ENCODE peak calls at places on chromosomes 3 and 15, in nine cellular contexts. One of them, this sample, is unnamed.

GRCh38 chr3:189304465-189305341 is 132.9 kb downstream of the TPRG1 start:
- DNase-seq in amniotic epithelial cell: peak
- DNase-seq in anterior cingulate cortex: no peak
- DNase-seq in activated CD4-positive, alpha-beta T cell treated with anti-CD3 and anti-CD28 coated beads, Interleukin-2, amount 50 U/mL, for 1 hour: no peak
- DNase-seq in HFFc6: no peak
- DNase-seq in aorta: peak
- DNase-seq in prostate gland: peak
- DNase-seq in caudate nucleus: no peak
- DNase-seq in SK-MEL-5: no peak
- DNase-seq in this sample: peak

GRCh38 chr3:175421897-175422296 is 562.8 kb downstream of the NAALADL2 start:
- DNase-seq in prostate gland: no peak
- DNase-seq in anterior cingulate cortex: no peak
- DNase-seq in HFFc6: peak
- DNase-seq in activated CD4-positive, alpha-beta T cell treated with anti-CD3 and anti-CD28 coated beads, Interleukin-2, amount 50 U/mL, for 1 hour: no peak
- DNase-seq in SK-MEL-5: no peak
- DNase-seq in caudate nucleus: no peak
- DNase-seq in amniotic epithelial cell: no peak
- DNase-seq in aorta: no peak
- DNase-seq in this sample: no peak

GRCh38 chr3:137866933-137867332 is 102.8 kb downstream of the SOX14 start:
- DNase-seq in prostate gland: no peak
- DNase-seq in SK-MEL-5: no peak
- DNase-seq in aorta: no peak
- DNase-seq in amniotic epithelial cell: no peak
- DNase-seq in anterior cingulate cortex: no peak
- DNase-seq in HFFc6: no peak
- DNase-seq in activated CD4-positive, alpha-beta T cell treated with anti-CD3 and anti-CD28 coated beads, Interleukin-2, amount 50 U/mL, for 1 hour: no peak
- DNase-seq in caudate nucleus: no peak
- DNase-seq in this sample: no peak

GRCh38 chr3:193662757-193663322 is 69.8 kb downstream of the OPA1 start:
- DNase-seq in amniotic epithelial cell: peak
- DNase-seq in SK-MEL-5: no peak
- DNase-seq in HFFc6: no peak
- DNase-seq in aorta: no peak
- DNase-seq in activated CD4-positive, alpha-beta T cell treated with anti-CD3 and anti-CD28 coated beads, Interleukin-2, amount 50 U/mL, for 1 hour: no peak
- DNase-seq in anterior cingulate cortex: no peak
- DNase-seq in caudate nucleus: no peak
- DNase-seq in prostate gland: no peak
- DNase-seq in this sample: no peak

GRCh38 chr3:48929358-48930035 is 10.9 kb downstream of the ARIH2 start:
- DNase-seq in HFFc6: no peak
- DNase-seq in aorta: no peak
- DNase-seq in activated CD4-positive, alpha-beta T cell treated with anti-CD3 and anti-CD28 coated beads, Interleukin-2, amount 50 U/mL, for 1 hour: no peak
- DNase-seq in caudate nucleus: no peak
- DNase-seq in anterior cingulate cortex: no peak
- DNase-seq in SK-MEL-5: no peak
- DNase-seq in prostate gland: no peak
- DNase-seq in amniotic epithelial cell: no peak
- DNase-seq in this sample: no peak

GRCh38 chr3:46089237-46090011 is 62.1 kb upstream of the XCR1 start:
- DNase-seq in caudate nucleus: peak
- DNase-seq in prostate gland: no peak
- DNase-seq in HFFc6: peak
- DNase-seq in SK-MEL-5: peak
- DNase-seq in aorta: peak
- DNase-seq in anterior cingulate cortex: peak
- DNase-seq in activated CD4-positive, alpha-beta T cell treated with anti-CD3 and anti-CD28 coated beads, Interleukin-2, amount 50 U/mL, for 1 hour: no peak
- DNase-seq in amniotic epithelial cell: peak
- DNase-seq in this sample: no peak

GRCh38 chr3:133401374-133402135 is 1.7 kb downstream of the BFSP2 start:
- DNase-seq in prostate gland: no peak
- DNase-seq in amniotic epithelial cell: peak
- DNase-seq in anterior cingulate cortex: no peak
- DNase-seq in HFFc6: no peak
- DNase-seq in caudate nucleus: peak
- DNase-seq in SK-MEL-5: no peak
- DNase-seq in aorta: peak
- DNase-seq in activated CD4-positive, alpha-beta T cell treated with anti-CD3 and anti-CD28 coated beads, Interleukin-2, amount 50 U/mL, for 1 hour: no peak
- DNase-seq in this sample: no peak

GRCh38 chr3:153070153-153070868 is 91.7 kb upstream of the RAP2B start:
- DNase-seq in aorta: no peak
- DNase-seq in caudate nucleus: no peak
- DNase-seq in prostate gland: no peak
- DNase-seq in anterior cingulate cortex: no peak
- DNase-seq in amniotic epithelial cell: peak
- DNase-seq in HFFc6: peak
- DNase-seq in activated CD4-positive, alpha-beta T cell treated with anti-CD3 and anti-CD28 coated beads, Interleukin-2, amount 50 U/mL, for 1 hour: no peak
- DNase-seq in SK-MEL-5: no peak
- DNase-seq in this sample: no peak

GRCh38 chr15:38714309-38715072 is 149.9 kb upstream of the RASGRP1 start:
- DNase-seq in prostate gland: no peak
- DNase-seq in activated CD4-positive, alpha-beta T cell treated with anti-CD3 and anti-CD28 coated beads, Interleukin-2, amount 50 U/mL, for 1 hour: no peak
- DNase-seq in HFFc6: peak
- DNase-seq in caudate nucleus: no peak
- DNase-seq in amniotic epithelial cell: peak
- DNase-seq in aorta: peak
- DNase-seq in SK-MEL-5: peak
- DNase-seq in anterior cingulate cortex: no peak
- DNase-seq in this sample: no peak

GRCh38 chr15:48811325-48811938 is 563 bp upstream of the CEP152 start:
- DNase-seq in aorta: no peak
- DNase-seq in anterior cingulate cortex: no peak
- DNase-seq in activated CD4-positive, alpha-beta T cell treated with anti-CD3 and anti-CD28 coated beads, Interleukin-2, amount 50 U/mL, for 1 hour: no peak
- DNase-seq in HFFc6: no peak
- DNase-seq in SK-MEL-5: no peak
- DNase-seq in amniotic epithelial cell: no peak
- DNase-seq in caudate nucleus: no peak
- DNase-seq in prostate gland: no peak
- DNase-seq in this sample: no peak

GRCh38 chr3:158381274-158381868 is 189.6 kb upstream of the MLF1 start:
- DNase-seq in aorta: no peak
- DNase-seq in prostate gland: no peak
- DNase-seq in anterior cingulate cortex: no peak
- DNase-seq in amniotic epithelial cell: peak
- DNase-seq in HFFc6: no peak
- DNase-seq in caudate nucleus: no peak
- DNase-seq in activated CD4-positive, alpha-beta T cell treated with anti-CD3 and anti-CD28 coated beads, Interleukin-2, amount 50 U/mL, for 1 hour: no peak
- DNase-seq in SK-MEL-5: no peak
- DNase-seq in this sample: peak

GRCh38 chr3:66338927-66339326 is 118.1 kb downstream of the SLC25A26 start:
- DNase-seq in HFFc6: peak
- DNase-seq in SK-MEL-5: peak
- DNase-seq in aorta: no peak
- DNase-seq in activated CD4-positive, alpha-beta T cell treated with anti-CD3 and anti-CD28 coated beads, Interleukin-2, amount 50 U/mL, for 1 hour: no peak
- DNase-seq in caudate nucleus: no peak
- DNase-seq in amniotic epithelial cell: no peak
- DNase-seq in anterior cingulate cortex: no peak
- DNase-seq in prostate gland: no peak
- DNase-seq in this sample: no peak

GRCh38 chr15:94262201-94262600 is 30.8 kb downstream of the MCTP2 start:
- DNase-seq in prostate gland: no peak
- DNase-seq in HFFc6: no peak
- DNase-seq in caudate nucleus: no peak
- DNase-seq in activated CD4-positive, alpha-beta T cell treated with anti-CD3 and anti-CD28 coated beads, Interleukin-2, amount 50 U/mL, for 1 hour: no peak
- DNase-seq in amniotic epithelial cell: no peak
- DNase-seq in SK-MEL-5: no peak
- DNase-seq in anterior cingulate cortex: no peak
- DNase-seq in aorta: no peak
- DNase-seq in this sample: no peak

GRCh38 chr15:79689030-79689429 is 207.8 kb downstream of the MTHFS start:
- DNase-seq in prostate gland: no peak
- DNase-seq in amniotic epithelial cell: no peak
- DNase-seq in SK-MEL-5: no peak
- DNase-seq in caudate nucleus: no peak
- DNase-seq in aorta: no peak
- DNase-seq in activated CD4-positive, alpha-beta T cell treated with anti-CD3 and anti-CD28 coated beads, Interleukin-2, amount 50 U/mL, for 1 hour: no peak
- DNase-seq in HFFc6: no peak
- DNase-seq in anterior cingulate cortex: no peak
- DNase-seq in this sample: no peak

GRCh38 chr3:123773681-123774431 is 110.3 kb downstream of the MYLK start:
- DNase-seq in anterior cingulate cortex: peak
- DNase-seq in caudate nucleus: peak
- DNase-seq in prostate gland: no peak
- DNase-seq in SK-MEL-5: peak
- DNase-seq in aorta: peak
- DNase-seq in HFFc6: peak
- DNase-seq in amniotic epithelial cell: no peak
- DNase-seq in activated CD4-positive, alpha-beta T cell treated with anti-CD3 and anti-CD28 coated beads, Interleukin-2, amount 50 U/mL, for 1 hour: no peak
- DNase-seq in this sample: no peak

GRCh38 chr15:78394981-78395619 is 42.9 kb upstream of the IREB2 start:
- DNase-seq in caudate nucleus: no peak
- DNase-seq in HFFc6: no peak
- DNase-seq in anterior cingulate cortex: no peak
- DNase-seq in amniotic epithelial cell: no peak
- DNase-seq in activated CD4-positive, alpha-beta T cell treated with anti-CD3 and anti-CD28 coated beads, Interleukin-2, amount 50 U/mL, for 1 hour: no peak
- DNase-seq in SK-MEL-5: no peak
- DNase-seq in aorta: no peak
- DNase-seq in prostate gland: no peak
- DNase-seq in this sample: no peak

GRCh38 chr3:134371542-134372324 is 2.5 kb downstream of the AMOTL2 start:
- DNase-seq in SK-MEL-5: no peak
- DNase-seq in amniotic epithelial cell: peak
- DNase-seq in aorta: peak
- DNase-seq in HFFc6: peak
- DNase-seq in caudate nucleus: no peak
- DNase-seq in prostate gland: no peak
- DNase-seq in activated CD4-positive, alpha-beta T cell treated with anti-CD3 and anti-CD28 coated beads, Interleukin-2, amount 50 U/mL, for 1 hour: no peak
- DNase-seq in anterior cingulate cortex: no peak
- DNase-seq in this sample: no peak

GRCh38 chr3:138845071-138845685 is 10.4 kb upstream of the PIK3CB start:
- DNase-seq in activated CD4-positive, alpha-beta T cell treated with anti-CD3 and anti-CD28 coated beads, Interleukin-2, amount 50 U/mL, for 1 hour: no peak
- DNase-seq in HFFc6: no peak
- DNase-seq in caudate nucleus: no peak
- DNase-seq in SK-MEL-5: no peak
- DNase-seq in aorta: no peak
- DNase-seq in anterior cingulate cortex: no peak
- DNase-seq in prostate gland: no peak
- DNase-seq in amniotic epithelial cell: no peak
- DNase-seq in this sample: no peak

GRCh38 chr3:134607054-134608022 is 43.5 kb downstream of the KY start:
- DNase-seq in HFFc6: no peak
- DNase-seq in prostate gland: no peak
- DNase-seq in caudate nucleus: no peak
- DNase-seq in aorta: no peak
- DNase-seq in anterior cingulate cortex: no peak
- DNase-seq in activated CD4-positive, alpha-beta T cell treated with anti-CD3 and anti-CD28 coated beads, Interleukin-2, amount 50 U/mL, for 1 hour: no peak
- DNase-seq in amniotic epithelial cell: no peak
- DNase-seq in SK-MEL-5: no peak
- DNase-seq in this sample: no peak

GRCh38 chr3:122661633-122662032 is 19.0 kb upstream of the PARP14 start:
- DNase-seq in anterior cingulate cortex: no peak
- DNase-seq in HFFc6: no peak
- DNase-seq in aorta: peak
- DNase-seq in activated CD4-positive, alpha-beta T cell treated with anti-CD3 and anti-CD28 coated beads, Interleukin-2, amount 50 U/mL, for 1 hour: no peak
- DNase-seq in caudate nucleus: no peak
- DNase-seq in SK-MEL-5: no peak
- DNase-seq in prostate gland: no peak
- DNase-seq in amniotic epithelial cell: no peak
- DNase-seq in this sample: no peak

GRCh38 chr3:128408693-128409620 is 57.7 kb downstream of the DNAJB8 start:
- DNase-seq in SK-MEL-5: no peak
- DNase-seq in activated CD4-positive, alpha-beta T cell treated with anti-CD3 and anti-CD28 coated beads, Interleukin-2, amount 50 U/mL, for 1 hour: no peak
- DNase-seq in HFFc6: no peak
- DNase-seq in caudate nucleus: no peak
- DNase-seq in prostate gland: no peak
- DNase-seq in amniotic epithelial cell: no peak
- DNase-seq in aorta: no peak
- DNase-seq in anterior cingulate cortex: no peak
- DNase-seq in this sample: no peak

GRCh38 chr15:40380636-40381035 is 1.9 kb upstream of the KNSTRN start:
- DNase-seq in SK-MEL-5: no peak
- DNase-seq in aorta: no peak
- DNase-seq in anterior cingulate cortex: no peak
- DNase-seq in caudate nucleus: no peak
- DNase-seq in prostate gland: no peak
- DNase-seq in amniotic epithelial cell: no peak
- DNase-seq in activated CD4-positive, alpha-beta T cell treated with anti-CD3 and anti-CD28 coated beads, Interleukin-2, amount 50 U/mL, for 1 hour: no peak
- DNase-seq in HFFc6: no peak
- DNase-seq in this sample: no peak

GRCh38 chr3:185065059-185065458 is 87.8 kb downstream of the C3orf70 start:
- DNase-seq in amniotic epithelial cell: no peak
- DNase-seq in caudate nucleus: no peak
- DNase-seq in aorta: no peak
- DNase-seq in prostate gland: no peak
- DNase-seq in HFFc6: no peak
- DNase-seq in anterior cingulate cortex: no peak
- DNase-seq in activated CD4-positive, alpha-beta T cell treated with anti-CD3 and anti-CD28 coated beads, Interleukin-2, amount 50 U/mL, for 1 hour: no peak
- DNase-seq in SK-MEL-5: no peak
- DNase-seq in this sample: no peak

GRCh38 chr3:136186850-136187249 is 9.3 kb downstream of the MSL2 start:
- DNase-seq in amniotic epithelial cell: peak
- DNase-seq in anterior cingulate cortex: no peak
- DNase-seq in HFFc6: no peak
- DNase-seq in activated CD4-positive, alpha-beta T cell treated with anti-CD3 and anti-CD28 coated beads, Interleukin-2, amount 50 U/mL, for 1 hour: no peak
- DNase-seq in aorta: no peak
- DNase-seq in prostate gland: no peak
- DNase-seq in SK-MEL-5: no peak
- DNase-seq in caudate nucleus: no peak
- DNase-seq in this sample: no peak

GRCh38 chr3:14602006-14602803 is 49.4 kb upstream of the CCDC174 start:
- DNase-seq in amniotic epithelial cell: no peak
- DNase-seq in HFFc6: no peak
- DNase-seq in anterior cingulate cortex: no peak
- DNase-seq in caudate nucleus: no peak
- DNase-seq in activated CD4-positive, alpha-beta T cell treated with anti-CD3 and anti-CD28 coated beads, Interleukin-2, amount 50 U/mL, for 1 hour: no peak
- DNase-seq in aorta: no peak
- DNase-seq in SK-MEL-5: no peak
- DNase-seq in prostate gland: no peak
- DNase-seq in this sample: no peak

GRCh38 chr15:50993598-50993997 is 85.1 kb downstream of the AP4E1 start:
- DNase-seq in prostate gland: no peak
- DNase-seq in amniotic epithelial cell: no peak
- DNase-seq in aorta: no peak
- DNase-seq in anterior cingulate cortex: no peak
- DNase-seq in caudate nucleus: no peak
- DNase-seq in activated CD4-positive, alpha-beta T cell treated with anti-CD3 and anti-CD28 coated beads, Interleukin-2, amount 50 U/mL, for 1 hour: no peak
- DNase-seq in SK-MEL-5: no peak
- DNase-seq in HFFc6: peak
- DNase-seq in this sample: no peak

GRCh38 chr15:48510976-48511375 is 134.5 kb downstream of the FBN1 start:
- DNase-seq in SK-MEL-5: peak
- DNase-seq in aorta: peak
- DNase-seq in caudate nucleus: no peak
- DNase-seq in activated CD4-positive, alpha-beta T cell treated with anti-CD3 and anti-CD28 coated beads, Interleukin-2, amount 50 U/mL, for 1 hour: no peak
- DNase-seq in anterior cingulate cortex: no peak
- DNase-seq in amniotic epithelial cell: peak
- DNase-seq in prostate gland: no peak
- DNase-seq in HFFc6: no peak
- DNase-seq in this sample: no peak

GRCh38 chr3:123151251-123151705 is 50.5 kb upstream of the SEC22A start:
- DNase-seq in HFFc6: no peak
- DNase-seq in SK-MEL-5: no peak
- DNase-seq in caudate nucleus: no peak
- DNase-seq in anterior cingulate cortex: no peak
- DNase-seq in amniotic epithelial cell: no peak
- DNase-seq in prostate gland: no peak
- DNase-seq in activated CD4-positive, alpha-beta T cell treated with anti-CD3 and anti-CD28 coated beads, Interleukin-2, amount 50 U/mL, for 1 hour: no peak
- DNase-seq in aorta: no peak
- DNase-seq in this sample: no peak

GRCh38 chr15:99536422-99537033 is 29.3 kb upstream of the MEF2A start:
- DNase-seq in HFFc6: peak
- DNase-seq in caudate nucleus: peak
- DNase-seq in SK-MEL-5: peak
- DNase-seq in aorta: peak
- DNase-seq in amniotic epithelial cell: peak
- DNase-seq in activated CD4-positive, alpha-beta T cell treated with anti-CD3 and anti-CD28 coated beads, Interleukin-2, amount 50 U/mL, for 1 hour: no peak
- DNase-seq in prostate gland: no peak
- DNase-seq in anterior cingulate cortex: peak
- DNase-seq in this sample: no peak

GRCh38 chr3:53820756-53821580 is 25.3 kb downstream of the CHDH start:
- DNase-seq in aorta: no peak
- DNase-seq in caudate nucleus: no peak
- DNase-seq in anterior cingulate cortex: no peak
- DNase-seq in SK-MEL-5: no peak
- DNase-seq in activated CD4-positive, alpha-beta T cell treated with anti-CD3 and anti-CD28 coated beads, Interleukin-2, amount 50 U/mL, for 1 hour: no peak
- DNase-seq in prostate gland: no peak
- DNase-seq in HFFc6: no peak
- DNase-seq in amniotic epithelial cell: no peak
- DNase-seq in this sample: no peak

GRCh38 chr3:139839659-139840058 is 95.3 kb upstream of the CLSTN2 start:
- DNase-seq in SK-MEL-5: no peak
- DNase-seq in anterior cingulate cortex: no peak
- DNase-seq in caudate nucleus: no peak
- DNase-seq in aorta: no peak
- DNase-seq in prostate gland: no peak
- DNase-seq in activated CD4-positive, alpha-beta T cell treated with anti-CD3 and anti-CD28 coated beads, Interleukin-2, amount 50 U/mL, for 1 hour: no peak
- DNase-seq in HFFc6: no peak
- DNase-seq in amniotic epithelial cell: no peak
- DNase-seq in this sample: no peak